ENCODE peak calls at places on chromosomes 4 and X, in five cellular contexts. A is mucosa of descending colon, P is left cardiac atrium, B is NCI-H1105, X is AG09309. E is an unnamed sample.

GRCh38 chrX:130081421-130082045 is 28.8 kb downstream of the ELF4 start:
- DNase-seq in X (no peak), A (no peak), B (no peak), P (no peak), E (no peak)

GRCh38 chrX:149528381-149528780 is 12.4 kb upstream of the EOLA1 start:
- DNase-seq in B (no peak), X (no peak), A (no peak), P (no peak), E (no peak)

GRCh38 chrX:44344194-44344593 is 722 bp upstream of the EFHC2 start:
- DNase-seq in A (peak), B (no peak), X (no peak), P (peak), E (peak)

GRCh38 chr4:69881173-69881773 is 21.3 kb upstream of the SULT1E1 start:
- DNase-seq in B (peak), A (peak), P (peak), X (no peak), E (peak)

GRCh38 chr4:113383111-113383785 is 333.8 kb downstream of the ANK2 start:
- DNase-seq in A (no peak), B (no peak), P (no peak), X (peak), E (no peak)

GRCh38 chr4:921830-922331 is 10.2 kb downstream of the GAK start:
- DNase-seq in B (no peak), X (no peak), P (no peak), A (no peak), E (no peak)

GRCh38 chr4:77959566-77960338 is 97.1 kb downstream of the MRPL1 start:
- DNase-seq in A (peak), X (peak), B (peak), P (no peak), E (no peak)

GRCh38 chrX:134688839-134689238 is 30.6 kb upstream of the PLAC1 start:
- DNase-seq in P (no peak), B (no peak), X (no peak), A (no peak), E (no peak)

E was measured in testis.